ENCODE peak calls at places on chromosomes 12 and 14, in five cellular contexts. X is ovary; O is cerebellum; Q is neural progenitor cell; R is CD8-positive, alpha-beta T cell. N is an unnamed sample.

GRCh38 chr12:12720637-12721250 is 3.6 kb downstream of the CDKN1B start:
- DNase-seq in R (no peak), O (no peak), Q (no peak), X (no peak), N (no peak)

GRCh38 chr12:2489266-2489665 is 305.5 kb upstream of the FKBP4 start:
- DNase-seq in Q (peak; percentile 18), X (no peak), O (peak; percentile 88), R (no peak), N (no peak)

GRCh38 chr14:50806241-50806933 is 24.6 kb downstream of the NIN start:
- DNase-seq in O (no peak), Q (no peak), X (no peak), R (no peak), N (no peak)

GRCh38 chr14:104881369-104881979 is 16.4 kb downstream of the CEP170B start:
- DNase-seq in X (no peak), R (no peak), O (no peak), Q (no peak), N (peak; percentile 61)

GRCh38 chr12:57826966-57827365 is 8.4 kb upstream of the AVIL start:
- DNase-seq in R (no peak), O (no peak), X (no peak), Q (no peak), N (no peak)

GRCh38 chr12:32201996-32202395 is 95.3 kb downstream of the BICD1 start:
- DNase-seq in R (no peak), X (no peak), O (peak; percentile 80), Q (no peak), N (no peak)

GRCh38 chr12:93982847-93983315 is 165.5 kb upstream of the PLXNC1 start:
- DNase-seq in R (no peak), Q (no peak), O (no peak), X (no peak), N (no peak)

GRCh38 chr14:35867280-35867629 is 41.1 kb downstream of the BRMS1L start:
- DNase-seq in X (no peak), O (no peak), Q (no peak), R (no peak), N (no peak)

GRCh38 chr12:40986031-40986430 is 202.1 kb upstream of the PDZRN4 start:
- DNase-seq in O (no peak), X (no peak), Q (no peak), R (no peak), N (no peak)

GRCh38 chr14:87690076-87690661 is 302.8 kb downstream of the GALC start:
- DNase-seq in X (no peak), O (no peak), Q (peak; percentile 57), R (no peak), N (peak; percentile 54)

GRCh38 chr12:21809100-21809499 is 34.6 kb upstream of the KCNJ8 start:
- DNase-seq in R (no peak), X (no peak), O (no peak), Q (no peak), N (no peak)

N was measured in left kidney.